ENCODE peak calls at places on chromosomes 6 and 20, in four cellular contexts. One of them, this sample, is unnamed.

GRCh38 chr20:327041-327945 is 1.9 kb downstream of the SOX12 start:
- DNase-seq in suprapubic skin: peak
- DNase-seq in stomach: peak
- DNase-seq in breast epithelium: peak
- DNase-seq in this sample: no peak

GRCh38 chr6:110325197-110325596 is 33.0 kb downstream of the METTL24 start:
- DNase-seq in stomach: no peak
- DNase-seq in breast epithelium: no peak
- DNase-seq in suprapubic skin: no peak
- DNase-seq in this sample: no peak

GRCh38 chr20:19024296-19025035 is 188.0 kb upstream of the SLC24A3 start:
- DNase-seq in suprapubic skin: no peak
- DNase-seq in breast epithelium: no peak
- DNase-seq in stomach: no peak
- DNase-seq in this sample: no peak

GRCh38 chr6:141726158-141726557 is 406.6 kb upstream of the GJE1 start:
- DNase-seq in stomach: no peak
- DNase-seq in breast epithelium: no peak
- DNase-seq in suprapubic skin: no peak
- DNase-seq in this sample: no peak

GRCh38 chr20:24752612-24753011 is 196.5 kb upstream of the CST7 start:
- DNase-seq in breast epithelium: no peak
- DNase-seq in stomach: no peak
- DNase-seq in suprapubic skin: no peak
- DNase-seq in this sample: peak

GRCh38 chr6:161736796-161737292 is 463.0 kb upstream of the AGPAT4 start:
- DNase-seq in suprapubic skin: no peak
- DNase-seq in breast epithelium: no peak
- DNase-seq in stomach: no peak
- DNase-seq in this sample: no peak

GRCh38 chr6:136696783-136697364 is 95.4 kb downstream of the MAP3K5 start:
- DNase-seq in suprapubic skin: no peak
- DNase-seq in breast epithelium: no peak
- DNase-seq in stomach: no peak
- DNase-seq in this sample: no peak

GRCh38 chr6:11685411-11686093 is 93.1 kb downstream of the ADTRP start:
- DNase-seq in breast epithelium: no peak
- DNase-seq in stomach: no peak
- DNase-seq in suprapubic skin: no peak
- DNase-seq in this sample: no peak

GRCh38 chr6:241331-241865 is 50.9 kb upstream of the DUSP22 start:
- DNase-seq in suprapubic skin: no peak
- DNase-seq in breast epithelium: no peak
- DNase-seq in stomach: no peak
- DNase-seq in this sample: no peak

GRCh38 chr6:11428351-11428750 is 109.2 kb upstream of the TMEM170B start:
- DNase-seq in breast epithelium: no peak
- DNase-seq in stomach: no peak
- DNase-seq in suprapubic skin: no peak
- DNase-seq in this sample: no peak

GRCh38 chr20:43994486-43995100 is 79.9 kb downstream of the TOX2 start:
- DNase-seq in suprapubic skin: peak
- DNase-seq in breast epithelium: no peak
- DNase-seq in stomach: no peak
- DNase-seq in this sample: no peak

GRCh38 chr6:24072038-24072746 is 53.8 kb upstream of the NRSN1 start:
- DNase-seq in stomach: no peak
- DNase-seq in suprapubic skin: no peak
- DNase-seq in breast epithelium: no peak
- DNase-seq in this sample: no peak

GRCh38 chr6:20997143-20997792 is 463.0 kb downstream of the CDKAL1 start:
- DNase-seq in breast epithelium: no peak
- DNase-seq in stomach: no peak
- DNase-seq in suprapubic skin: no peak
- DNase-seq in this sample: no peak

GRCh38 chr20:36824142-36824940 is 50.8 kb upstream of the DSN1 start:
- DNase-seq in breast epithelium: no peak
- DNase-seq in stomach: no peak
- DNase-seq in suprapubic skin: no peak
- DNase-seq in this sample: no peak

GRCh38 chr6:399785-400517 is 8.4 kb downstream of the IRF4 start:
- DNase-seq in stomach: no peak
- DNase-seq in suprapubic skin: no peak
- DNase-seq in breast epithelium: no peak
- DNase-seq in this sample: peak

GRCh38 chr6:293185-294174 is 1.2 kb downstream of the DUSP22 start:
- DNase-seq in stomach: no peak
- DNase-seq in breast epithelium: no peak
- DNase-seq in suprapubic skin: no peak
- DNase-seq in this sample: no peak

GRCh38 chr20:3010985-3011723 is 32.3 kb upstream of the GNRH2 start:
- DNase-seq in suprapubic skin: no peak
- DNase-seq in stomach: no peak
- DNase-seq in breast epithelium: no peak
- DNase-seq in this sample: no peak

GRCh38 chr6:88804701-88805100 is 158.7 kb downstream of the RNGTT start:
- DNase-seq in breast epithelium: no peak
- DNase-seq in stomach: no peak
- DNase-seq in suprapubic skin: no peak
- DNase-seq in this sample: no peak

GRCh38 chr6:129860901-129861665 is at the start of gene TMEM244:
- DNase-seq in stomach: no peak
- DNase-seq in breast epithelium: no peak
- DNase-seq in suprapubic skin: no peak
- DNase-seq in this sample: no peak

DNA sequence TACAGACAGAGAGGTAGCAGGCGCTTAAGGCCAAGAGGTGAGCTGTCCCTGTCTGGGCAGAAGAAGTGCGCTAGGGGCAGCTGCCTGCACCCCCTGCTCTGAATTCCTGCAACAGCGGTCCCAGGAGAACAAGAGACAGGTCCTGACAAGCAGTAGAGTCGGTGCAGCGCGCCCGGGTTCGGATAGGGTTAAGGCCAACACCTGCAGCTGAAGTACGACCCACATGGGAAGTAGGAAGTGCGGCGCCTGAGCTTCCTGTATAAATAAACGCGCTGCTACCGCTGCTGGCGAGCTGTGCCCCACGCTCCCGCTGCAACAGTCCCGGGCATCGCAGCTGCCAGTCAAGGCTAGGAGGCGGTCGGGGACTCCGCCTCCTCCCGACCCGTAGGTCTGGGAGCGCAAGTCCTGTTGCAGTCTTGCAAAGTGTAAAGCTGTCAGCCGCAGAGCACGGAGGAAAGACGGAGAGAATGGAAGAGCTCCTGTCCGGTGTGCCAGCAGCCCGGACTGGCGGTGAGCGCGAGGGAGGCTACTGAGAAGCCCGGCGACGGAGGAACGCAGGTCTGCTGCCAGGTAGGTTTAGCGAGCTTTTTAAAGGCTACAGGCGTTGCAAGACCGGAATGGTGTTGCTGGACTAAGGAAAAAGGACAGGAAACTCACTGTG is at the start of gene RNF144B:
- DNase-seq in breast epithelium: peak
- DNase-seq in stomach: peak
- DNase-seq in suprapubic skin: peak
- DNase-seq in this sample: no peak
- TF ChIP-seq POLR2AphosphoS5 in breast epithelium: peak
- TF ChIP-seq POLR2AphosphoS5 in stomach: peak
- TF ChIP-seq POLR2AphosphoS5 in suprapubic skin: peak
- TF ChIP-seq POLR2AphosphoS5 in this sample: peak

DNA sequence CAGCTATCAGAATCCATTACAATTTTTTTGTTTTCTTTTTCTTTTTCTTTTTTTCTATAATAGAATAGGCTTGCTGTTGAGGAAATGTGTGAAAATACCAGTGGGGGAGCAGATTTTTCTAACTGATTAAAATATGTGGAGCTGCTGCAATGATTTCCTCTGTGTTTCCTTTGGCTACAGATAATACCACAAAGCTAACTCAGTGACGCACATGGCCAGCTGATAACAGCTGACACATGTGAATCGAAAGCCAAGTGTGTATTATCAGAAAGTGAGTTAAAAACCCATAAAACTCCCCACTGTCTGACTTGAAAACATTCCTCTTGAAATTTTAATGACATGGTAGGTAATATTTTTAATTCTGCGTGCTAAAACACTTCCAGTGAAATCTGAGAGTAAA is 70.8 kb upstream of the AHI1 start:
- DNase-seq in suprapubic skin: no peak
- DNase-seq in stomach: peak
- DNase-seq in breast epithelium: no peak
- DNase-seq in this sample: no peak
- TF ChIP-seq POLR2AphosphoS5 in suprapubic skin: no peak
- TF ChIP-seq POLR2AphosphoS5 in stomach: no peak
- TF ChIP-seq POLR2AphosphoS5 in breast epithelium: no peak
- TF ChIP-seq POLR2AphosphoS5 in this sample: peak

GRCh38 chr20:57620274-57620990 is at the start of gene ZBP1:
- DNase-seq in breast epithelium: no peak
- DNase-seq in stomach: peak
- DNase-seq in suprapubic skin: no peak
- DNase-seq in this sample: no peak
- TF ChIP-seq POLR2AphosphoS5 in breast epithelium: no peak
- TF ChIP-seq POLR2AphosphoS5 in stomach: no peak
- TF ChIP-seq POLR2AphosphoS5 in suprapubic skin: no peak
- TF ChIP-seq POLR2AphosphoS5 in this sample: no peak

GRCh38 chr20:11012975-11013374 is 339.2 kb upstream of the JAG1 start:
- DNase-seq in stomach: no peak
- DNase-seq in breast epithelium: no peak
- DNase-seq in suprapubic skin: no peak
- DNase-seq in this sample: no peak
- TF ChIP-seq POLR2AphosphoS5 in stomach: no peak
- TF ChIP-seq POLR2AphosphoS5 in breast epithelium: no peak
- TF ChIP-seq POLR2AphosphoS5 in suprapubic skin: no peak
- TF ChIP-seq POLR2AphosphoS5 in this sample: peak

GRCh38 chr20:31594002-31594557 is 11.0 kb upstream of the ID1 start:
- DNase-seq in breast epithelium: no peak
- DNase-seq in suprapubic skin: no peak
- DNase-seq in stomach: no peak
- DNase-seq in this sample: no peak
- TF ChIP-seq POLR2AphosphoS5 in breast epithelium: no peak
- TF ChIP-seq POLR2AphosphoS5 in suprapubic skin: no peak
- TF ChIP-seq POLR2AphosphoS5 in stomach: no peak
- TF ChIP-seq POLR2AphosphoS5 in this sample: no peak

GRCh38 chr6:170248111-170248805 is 42.6 kb downstream of the DLL1 start:
- DNase-seq in stomach: no peak
- DNase-seq in suprapubic skin: no peak
- DNase-seq in breast epithelium: no peak
- DNase-seq in this sample: no peak

GRCh38 chr6:170248861-170249600 is 41.8 kb downstream of the DLL1 start:
- DNase-seq in stomach: no peak
- DNase-seq in suprapubic skin: no peak
- DNase-seq in breast epithelium: no peak
- DNase-seq in this sample: no peak

GRCh38 chr6:170244721-170245201 is 46.1 kb downstream of the DLL1 start:
- DNase-seq in breast epithelium: no peak
- DNase-seq in suprapubic skin: no peak
- DNase-seq in stomach: no peak
- DNase-seq in this sample: no peak

GRCh38 chr6:170245233-170245992 is 45.5 kb downstream of the DLL1 start:
- DNase-seq in suprapubic skin: no peak
- DNase-seq in breast epithelium: no peak
- DNase-seq in stomach: no peak
- DNase-seq in this sample: no peak

GRCh38 chr6:170247178-170247701 is 43.6 kb downstream of the DLL1 start:
- DNase-seq in stomach: peak
- DNase-seq in suprapubic skin: no peak
- DNase-seq in breast epithelium: no peak
- DNase-seq in this sample: no peak
- TF ChIP-seq POLR2AphosphoS5 in stomach: no peak
- TF ChIP-seq POLR2AphosphoS5 in suprapubic skin: no peak
- TF ChIP-seq POLR2AphosphoS5 in breast epithelium: no peak
- TF ChIP-seq POLR2AphosphoS5 in this sample: no peak

GRCh38 chr6:30357678-30358339 is 12.9 kb downstream of the RPP21 start:
- DNase-seq in suprapubic skin: no peak
- DNase-seq in stomach: peak
- DNase-seq in breast epithelium: no peak
- DNase-seq in this sample: no peak
- TF ChIP-seq POLR2AphosphoS5 in suprapubic skin: no peak
- TF ChIP-seq POLR2AphosphoS5 in stomach: no peak
- TF ChIP-seq POLR2AphosphoS5 in breast epithelium: no peak
- TF ChIP-seq POLR2AphosphoS5 in this sample: peak

This sample was measured in vagina.